ENCODE peak calls at places on chromosomes 12 and 14, in six cellular contexts. X, L, Z, K, F and I are unnamed samples.

GRCh38 chr14:91317381-91318313 is 73.1 kb upstream of the GPR68 start:
- DNase-seq in K (no peak), L (no peak), Z (peak), X (no peak), F (no peak), I (no peak)

GRCh38 chr14:85573406-85573805 is 43.5 kb downstream of the FLRT2 start:
- DNase-seq in F (no peak), Z (no peak), K (no peak), X (no peak), L (no peak), I (no peak)

GRCh38 chr12:1500095-1500801 is 94.1 kb downstream of the FBXL14 start:
- DNase-seq in F (no peak), L (no peak), Z (peak), K (no peak), X (no peak), I (no peak)

GRCh38 chr14:63564318-63564717 is 21.1 kb upstream of the PPP2R5E start:
- DNase-seq in Z (no peak), F (no peak), K (no peak), L (no peak), X (no peak), I (no peak)

GRCh38 chr12:5085896-5086295 is 42.2 kb downstream of the KCNA5 start:
- DNase-seq in K (no peak), L (no peak), X (no peak), Z (no peak), F (no peak), I (no peak)

GRCh38 chr14:44963775-44964380 is 1.9 kb downstream of the TOGARAM1 start:
- DNase-seq in Z (no peak), K (peak), L (no peak), X (no peak), F (no peak), I (no peak)

GRCh38 chr14:78970677-78971076 is 800.5 kb downstream of the NRXN3 start:
- DNase-seq in K (no peak), F (no peak), L (no peak), Z (no peak), X (no peak), I (no peak)

GRCh38 chr14:102525213-102526143 is 15.9 kb upstream of the ANKRD9 start:
- DNase-seq in F (peak), L (no peak), K (peak), Z (no peak), X (no peak), I (no peak)

GRCh38 chr12:117733292-117733805 is 235.4 kb downstream of the KSR2 start:
- DNase-seq in K (no peak), L (no peak), X (no peak), Z (no peak), F (no peak), I (no peak)

GRCh38 chr14:32244404-32244803 is 41.3 kb upstream of the RNU6-8 start:
- DNase-seq in L (no peak), K (peak), F (no peak), X (no peak), Z (no peak), I (no peak)

DNA sequence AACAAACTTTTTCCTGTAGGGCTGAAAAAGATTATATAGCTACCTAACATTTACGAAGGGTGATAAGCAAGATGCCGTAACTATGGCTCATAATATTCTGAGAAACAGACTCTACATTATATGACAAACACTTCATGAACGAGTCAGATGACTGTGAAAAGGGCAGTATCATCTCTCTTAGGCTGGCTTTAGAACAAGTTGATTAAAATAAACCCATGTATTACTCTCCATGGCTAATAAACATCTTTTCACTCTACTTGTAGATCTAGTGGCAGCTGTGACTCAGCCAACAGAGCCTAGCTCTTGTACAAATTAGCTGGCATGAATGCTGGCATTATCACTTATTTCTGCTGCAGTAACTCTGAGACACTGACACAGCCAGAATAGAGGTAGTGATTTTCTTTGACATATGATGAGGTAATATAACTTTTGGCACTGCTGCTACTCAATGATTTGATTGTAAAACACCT is 47.1 kb downstream of the SLC2A13 start:
- DNase-seq in Z (no peak), X (no peak), F (no peak), L (no peak), K (no peak), I (no peak)
- TF ChIP-seq POLR2AphosphoS5 in Z (no peak), X (no peak), F (no peak), L (no peak), K (no peak), I (no peak)

GRCh38 chr14:75662966-75663365 is 1.9 kb downstream of the TTLL5 start:
- DNase-seq in L (no peak), F (no peak), Z (no peak), X (no peak), K (no peak), I (no peak)

GRCh38 chr14:75658957-75659356 is 1.7 kb downstream of the ERG28 start:
- DNase-seq in K (no peak), L (no peak), X (no peak), F (no peak), Z (no peak), I (no peak)

GRCh38 chr14:75660630-75661498 is at the start of the genes ERG28 and TTLL5:
- DNase-seq in K (peak), L (peak), X (peak), Z (peak), F (peak), I (peak)

GRCh38 chr14:75660238-75660629 is 442 bp downstream of the ERG28 start:
- DNase-seq in K (no peak), F (no peak), X (no peak), L (no peak), Z (no peak), I (no peak)

GRCh38 chr14:75661499-75661814 is 411 bp downstream of the TTLL5 start:
- DNase-seq in K (no peak), F (no peak), Z (no peak), X (no peak), L (no peak), I (no peak)
- TF ChIP-seq POLR2A in K (no peak), F (no peak), Z (no peak), X (no peak), L (no peak), I (no peak)

GRCh38 chr12:122160761-122161160 is 13.3 kb downstream of the IL31 start:
- DNase-seq in F (no peak), Z (no peak), L (no peak), K (no peak), X (no peak), I (no peak)

GRCh38 chr12:122158700-122159285 is 15.2 kb downstream of the IL31 start:
- DNase-seq in K (no peak), X (no peak), F (no peak), Z (no peak), L (no peak), I (no peak)

GRCh38 chr12:122159879-122160278 is 14.1 kb downstream of the IL31 start:
- DNase-seq in L (no peak), K (no peak), X (no peak), Z (no peak), F (no peak), I (no peak)

GRCh38 chr12:122162976-122163375 is 11.0 kb downstream of the IL31 start:
- DNase-seq in Z (no peak), F (no peak), L (no peak), X (no peak), K (no peak), I (no peak)

GRCh38 chr12:122161682-122162081 is 12.3 kb downstream of the IL31 start:
- DNase-seq in X (no peak), Z (no peak), L (no peak), F (no peak), K (no peak), I (no peak)
- TF ChIP-seq TAF1 in X (no peak), Z (no peak), L (no peak), F (no peak), K (no peak), I (no peak)

GRCh38 chr14:23177181-23177580 is 6.3 kb downstream of the SLC7A8 start:
- DNase-seq in F (no peak), X (no peak), L (no peak), Z (no peak), K (no peak), I (no peak)
- TF ChIP-seq POLR2AphosphoS5 in F (no peak), X (no peak), L (no peak), Z (no peak), K (no peak), I (no peak)

GRCh38 chr14:36508418-36509051 is 11.5 kb downstream of the NKX2-1 start:
- DNase-seq in K (no peak), F (no peak), X (no peak), L (no peak), Z (no peak), I (no peak)

GRCh38 chr14:36507847-36508417 is 12.1 kb downstream of the NKX2-1 start:
- DNase-seq in F (no peak), X (no peak), L (no peak), Z (no peak), K (no peak), I (no peak)

GRCh38 chr14:36505193-36505815 is 14.7 kb downstream of the NKX2-1 start:
- DNase-seq in Z (no peak), L (no peak), X (no peak), F (no peak), K (no peak), I (no peak)

GRCh38 chr14:36505892-36506731 is 13.9 kb downstream of the NKX2-1 start:
- DNase-seq in K (no peak), L (no peak), Z (no peak), X (no peak), F (no peak), I (no peak)

GRCh38 chr14:36506732-36507614 is 13.1 kb downstream of the NKX2-1 start:
- DNase-seq in L (no peak), X (no peak), K (no peak), Z (no peak), F (no peak), I (no peak)
- TF ChIP-seq POLR2A in L (no peak), X (no peak), K (no peak), Z (no peak), F (no peak), I (no peak)

GRCh38 chr14:61476737-61477410 is 155.5 kb downstream of the PRKCH start:
- DNase-seq in K (no peak), F (no peak), X (no peak), Z (no peak), L (no peak), I (no peak)
- TF ChIP-seq TAF1 in K (no peak), F (no peak), X (no peak), Z (no peak), L (no peak), I (no peak)

GRCh38 chr12:56645717-56646446 is at the start of gene ATP5F1B:
- DNase-seq in F (peak), K (peak), L (peak), Z (peak), X (peak), I (peak)
- TF ChIP-seq POLR2AphosphoS5 in F (peak), K (peak), L (peak), Z (peak), X (peak), I (peak)